ENCODE peak calls at places on chromosomes 16 and 17, in ten cellular contexts. I is AG10803, T is fibroblast of mammary gland, P is psoas muscle, X is fibroblast of the aortic adventitia, A is progenitor cell of endocrine pancreas, U is cardiac muscle cell, Z is Calu3, Y is neural progenitor cell, J is pancreas. R is an unnamed sample.

GRCh38 chr17:42233148-42233547 is 38.9 kb upstream of the GHDC start:
- DNase-seq in A (no peak), T (peak; percentile 36), Y (no peak), I (peak; percentile 67), U (peak; percentile 70), X (peak; percentile 71), Z (no peak), J (no peak), P (no peak), R (no peak)

GRCh38 chr17:78966123-78966813 is 13.5 kb downstream of the LGALS3BP start:
- DNase-seq in Y (no peak), J (no peak), T (no peak), U (no peak), Z (no peak), X (no peak), I (peak; percentile 33), P (no peak), A (no peak), R (no peak)

GRCh38 chr17:76716146-76716833 is 5.5 kb upstream of the MXRA7 start:
- DNase-seq in X (peak; percentile 100), U (peak; percentile 100), T (peak; percentile 100), Z (no peak), I (peak; percentile 100), A (no peak), J (no peak), Y (no peak), P (peak; percentile 76), R (no peak)

GRCh38 chr16:57794849-57795430 is 7.4 kb downstream of the KIFC3 start:
- DNase-seq in P (no peak), A (no peak), Z (no peak), Y (no peak), U (no peak), J (no peak), X (no peak), I (no peak), T (no peak), R (no peak)

GRCh38 chr17:83181991-83182619 is 102.7 kb downstream of the METRNL start:
- DNase-seq in Y (no peak), J (no peak), U (no peak), T (no peak), X (no peak), A (no peak), I (no peak), P (no peak), Z (no peak), R (no peak)

GRCh38 chr17:13634001-13634400 is 32.3 kb upstream of the HS3ST3A1 start:
- DNase-seq in U (peak; percentile 33), I (no peak), T (no peak), X (peak; percentile 63), P (no peak), Z (no peak), A (no peak), J (no peak), Y (no peak), R (no peak)

GRCh38 chr17:83144421-83145357 is 65.3 kb downstream of the METRNL start:
- DNase-seq in Y (no peak), X (peak; percentile 73), J (no peak), A (no peak), P (peak; percentile 77), I (peak; percentile 87), T (peak; percentile 76), U (peak; percentile 22), Z (no peak), R (no peak)

GRCh38 chr16:67910162-67910561 is 17.1 kb downstream of the PSKH1 start:
- DNase-seq in X (no peak), I (peak; percentile 84), P (no peak), Z (no peak), J (no peak), U (peak; percentile 48), Y (no peak), T (peak; percentile 74), A (no peak), R (no peak)

DNA sequence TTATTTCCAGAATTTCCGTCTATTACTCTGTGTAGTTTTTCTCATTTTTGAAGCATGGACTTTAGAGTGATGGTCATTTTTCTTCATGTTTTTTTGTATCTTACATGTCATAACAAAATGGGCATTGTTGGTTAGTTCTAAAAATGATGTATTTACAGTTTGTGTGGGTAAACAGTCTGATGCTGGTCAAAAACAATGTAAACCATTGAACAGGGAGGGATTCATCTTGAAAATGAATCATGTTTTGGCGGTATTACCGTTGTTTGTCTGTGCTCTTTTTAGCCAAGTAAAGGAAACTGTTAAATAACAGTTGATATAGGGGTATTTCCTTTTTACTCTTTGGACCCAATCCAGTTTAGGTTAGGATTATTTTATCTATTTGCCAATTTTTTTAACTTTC is 315.8 kb downstream of the BCAS3 start:
- DNase-seq in P (no peak), A (no peak), Y (no peak), Z (no peak), T (no peak), I (no peak), J (no peak), X (no peak), U (no peak), R (no peak)
- TF ChIP-seq CTCF in P (no peak), A (no peak), Y (no peak), Z (no peak), T (no peak), I (no peak), J (no peak), X (no peak), U (no peak), R (no peak)

GRCh38 chr17:58005728-58006562 is 1.1 kb downstream of the SRSF1 start:
- DNase-seq in I (no peak), Y (no peak), T (no peak), Z (no peak), A (no peak), U (no peak), J (no peak), P (no peak), X (no peak), R (no peak)

GRCh38 chr17:58006563-58006923 is 503 bp downstream of the SRSF1 start:
- DNase-seq in I (peak; percentile 76), P (peak; percentile 89), X (peak; percentile 72), T (peak; percentile 68), J (peak; percentile 81), U (peak; percentile 83), Z (peak; percentile 68), Y (peak; percentile 59), A (peak; percentile 38), R (peak; percentile 65)

GRCh38 chr17:58005031-58005727 is 1.9 kb downstream of the SRSF1 start:
- DNase-seq in P (no peak), T (no peak), A (no peak), Z (no peak), Y (no peak), U (no peak), I (no peak), X (no peak), J (no peak), R (no peak)

GRCh38 chr17:58007781-58008706 is 998 bp upstream of the SRSF1 start:
- DNase-seq in P (no peak), Y (no peak), T (no peak), X (no peak), U (no peak), J (no peak), Z (no peak), A (no peak), I (no peak), R (no peak)

DNA sequence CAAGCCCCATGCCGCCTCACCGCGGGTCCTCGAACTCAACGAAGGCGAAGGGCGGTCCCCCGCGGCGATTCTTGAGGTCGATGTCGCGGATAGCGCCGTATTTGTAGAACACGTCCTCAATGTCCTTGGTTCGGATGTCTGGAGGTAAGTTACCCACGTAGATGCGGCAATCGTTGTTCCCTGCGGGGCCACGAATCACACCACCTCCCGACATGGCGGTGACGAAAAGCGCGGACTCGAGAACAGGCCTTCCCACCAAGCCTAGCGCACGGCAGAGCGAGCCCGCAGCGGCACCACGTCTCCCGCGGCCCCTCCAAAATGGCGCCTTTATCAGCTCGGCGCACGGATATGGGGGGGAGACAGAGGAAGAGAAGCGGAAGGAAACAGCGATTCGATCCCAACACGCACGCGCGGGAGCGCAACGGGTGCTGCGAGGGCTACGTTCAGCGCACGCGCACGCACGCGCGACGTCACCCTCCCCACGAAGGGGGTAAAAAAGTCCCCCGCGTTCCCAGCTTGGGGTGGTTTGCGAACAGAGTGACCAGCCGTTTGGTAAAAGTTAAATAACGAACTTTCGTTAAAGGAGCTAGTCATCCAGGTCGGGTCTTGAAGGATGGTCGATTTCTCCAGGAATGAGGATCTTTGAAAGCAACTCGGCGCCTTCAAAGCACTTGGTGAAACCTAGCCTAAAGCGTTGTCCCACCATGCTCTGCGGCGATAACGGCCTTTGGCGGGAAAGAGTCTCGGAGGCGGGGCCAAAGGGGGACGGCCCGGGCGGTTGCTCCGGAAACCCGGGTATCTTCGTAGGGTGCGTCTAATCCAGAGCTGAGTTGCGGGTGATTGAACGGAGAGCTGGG is at the start of gene SRSF1:
- DNase-seq in A (peak; percentile 94), X (peak; percentile 98), J (peak; percentile 98), Z (peak; percentile 92), P (peak; percentile 99), T (peak; percentile 98), U (peak; percentile 98), Y (peak; percentile 99), I (peak; percentile 96), R (peak; percentile 95)
- TF ChIP-seq CTCF in A (no peak), X (no peak), J (no peak), Z (no peak), P (no peak), T (no peak), U (no peak), Y (no peak), I (no peak), R (no peak)

GRCh38 chr17:36461330-36462110 is 25.0 kb upstream of the ZNHIT3 start:
- DNase-seq in U (no peak), A (no peak), J (no peak), I (no peak), X (no peak), Z (no peak), Y (no peak), T (no peak), P (peak; percentile 15), R (no peak)

GRCh38 chr17:36459601-36460000 is 26.9 kb upstream of the ZNHIT3 start:
- DNase-seq in U (no peak), J (no peak), P (no peak), X (no peak), I (no peak), T (no peak), Y (no peak), Z (no peak), A (no peak), R (no peak)

GRCh38 chr17:36460265-36460937 is 26.1 kb upstream of the ZNHIT3 start:
- DNase-seq in J (no peak), P (no peak), T (no peak), Y (no peak), X (no peak), I (no peak), A (no peak), U (no peak), Z (no peak), R (no peak)

GRCh38 chr17:36464765-36465088 is 21.8 kb upstream of the ZNHIT3 start:
- DNase-seq in P (no peak), X (no peak), I (no peak), T (no peak), Z (no peak), A (no peak), Y (no peak), J (no peak), U (no peak), R (no peak)

DNA sequence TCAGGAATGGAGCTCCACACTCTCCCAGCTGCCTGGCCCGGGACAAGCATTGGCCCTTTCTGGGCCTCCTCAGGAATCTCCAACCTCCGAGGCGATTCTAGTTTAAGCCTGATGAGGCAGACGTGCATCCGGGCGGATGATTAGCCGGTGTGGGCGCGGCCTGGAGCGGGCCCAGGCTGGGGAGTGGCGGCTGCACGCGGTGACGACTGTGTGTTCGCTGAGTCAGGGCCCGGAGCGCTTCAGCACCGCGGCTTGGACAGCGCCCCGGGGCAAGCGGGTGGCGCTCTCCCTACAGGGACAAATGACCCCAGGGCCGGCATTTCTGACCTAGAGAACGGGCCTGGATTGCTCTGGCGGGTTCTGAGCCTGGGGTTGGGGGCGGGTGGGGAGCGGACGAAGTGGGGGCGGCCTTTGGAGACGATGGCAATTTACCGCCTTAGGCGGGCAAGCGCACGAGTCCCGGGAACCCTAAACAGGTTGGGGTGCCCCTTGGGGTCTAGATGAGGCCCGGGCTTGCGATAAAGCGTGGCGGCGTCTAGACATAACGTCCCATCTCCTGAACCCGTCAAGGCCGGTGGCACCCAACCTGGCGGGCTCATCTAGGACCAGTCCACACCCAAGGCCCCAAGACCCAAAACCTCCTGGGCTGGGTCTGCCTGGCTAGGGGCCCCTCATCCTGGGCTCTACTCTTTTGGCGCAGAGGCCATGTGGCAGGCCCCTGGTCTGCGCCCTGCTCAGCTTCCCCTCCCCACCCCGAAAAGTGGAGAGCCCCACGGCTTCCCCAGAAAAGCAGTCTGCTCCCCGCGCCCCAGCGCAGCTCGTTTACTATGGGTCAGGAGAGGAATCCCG is 22.3 kb upstream of the ZNHIT3 start:
- DNase-seq in J (peak; percentile 83), P (peak; percentile 72), I (peak; percentile 72), A (peak; percentile 84), Y (peak; percentile 98), U (peak; percentile 90), X (peak; percentile 59), Z (peak; percentile 69), T (peak; percentile 75), R (peak; percentile 94)
- TF ChIP-seq CTCF in J (no peak), P (no peak), I (no peak), A (no peak), Y (no peak), U (peak; percentile 13), X (no peak), Z (no peak), T (no peak), R (no peak)

GRCh38 chr17:1574697-1575471 is 12.3 kb upstream of the PITPNA start:
- DNase-seq in A (no peak), T (no peak), Y (no peak), U (no peak), J (no peak), P (peak; percentile 61), I (no peak), X (no peak), Z (no peak), R (no peak)

GRCh38 chr17:1577657-1578428 is 15.3 kb upstream of the PITPNA start:
- DNase-seq in T (no peak), X (no peak), I (no peak), U (no peak), P (peak; percentile 69), Z (no peak), A (no peak), Y (no peak), J (no peak), R (no peak)

GRCh38 chr17:1577186-1577585 is 14.6 kb upstream of the PITPNA start:
- DNase-seq in A (no peak), Y (no peak), I (peak; percentile 97), T (peak; percentile 93), P (peak; percentile 95), X (peak; percentile 98), J (peak; percentile 71), U (peak; percentile 98), Z (peak; percentile 20), R (no peak)

GRCh38 chr17:1573932-1574696 is 11.5 kb upstream of the PITPNA start:
- DNase-seq in A (peak; percentile 74), Y (peak; percentile 85), P (peak; percentile 93), T (peak; percentile 71), J (peak; percentile 100), Z (peak; percentile 89), X (peak; percentile 76), U (peak; percentile 86), I (peak; percentile 57), R (peak; percentile 88)

DNA sequence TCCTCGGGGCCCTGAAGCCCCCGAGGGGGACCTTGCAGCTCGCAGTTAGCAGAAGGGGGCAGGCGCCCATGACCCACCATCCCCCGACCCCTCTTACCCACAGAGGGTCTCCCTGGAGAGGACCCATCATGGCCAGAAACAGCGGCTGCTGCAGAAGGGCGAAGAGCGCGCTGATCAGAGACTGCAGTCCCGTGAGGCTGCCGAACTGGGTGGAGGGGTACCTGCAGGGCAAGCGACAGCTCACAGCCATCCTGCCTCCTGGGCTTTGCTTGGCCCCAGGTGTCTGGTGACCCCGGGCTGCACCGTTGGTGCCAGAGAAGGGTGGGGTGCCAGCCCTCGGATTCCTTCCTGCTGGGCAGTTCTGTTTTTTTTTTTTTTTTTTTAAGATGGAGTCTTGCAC is 13.9 kb upstream of the PITPNA start:
- DNase-seq in I (no peak), A (no peak), U (no peak), J (no peak), T (no peak), X (no peak), Z (no peak), P (peak; percentile 62), Y (no peak), R (no peak)
- TF ChIP-seq CTCF in I (no peak), A (no peak), U (no peak), J (no peak), T (no peak), X (no peak), Z (no peak), P (no peak), Y (no peak), R (no peak)